ENCODE peak calls at places on chromosomes 16 and 17, in four cellular contexts. One of them, this sample, is unnamed.

GRCh38 chr16:6076631-6077030 is 979.0 kb upstream of the EEF2KMT start:
- DNase-seq in astrocyte of the spinal cord: no peak
- DNase-seq in ovary: no peak
- DNase-seq in esophagus squamous epithelium: no peak
- DNase-seq in this sample: no peak

GRCh38 chr17:82371333-82372062 is at the start of gene UTS2R:
- DNase-seq in astrocyte of the spinal cord: no peak
- DNase-seq in ovary: no peak
- DNase-seq in esophagus squamous epithelium: no peak
- DNase-seq in this sample: no peak

GRCh38 chr16:1002399-1003161 is 21.0 kb downstream of the SOX8 start:
- DNase-seq in astrocyte of the spinal cord: peak
- DNase-seq in ovary: no peak
- DNase-seq in esophagus squamous epithelium: no peak
- DNase-seq in this sample: peak

GRCh38 chr17:29594441-29595090 is 1.6 kb downstream of the ANKRD13B start:
- DNase-seq in astrocyte of the spinal cord: no peak
- DNase-seq in ovary: peak
- DNase-seq in esophagus squamous epithelium: no peak
- DNase-seq in this sample: no peak

GRCh38 chr17:80790021-80790765 is 201.4 kb upstream of the CHMP6 start:
- DNase-seq in astrocyte of the spinal cord: no peak
- DNase-seq in ovary: no peak
- DNase-seq in esophagus squamous epithelium: no peak
- DNase-seq in this sample: peak

GRCh38 chr17:49434821-49435581 is 20.3 kb upstream of the PHB1 start:
- DNase-seq in astrocyte of the spinal cord: peak
- DNase-seq in ovary: no peak
- DNase-seq in esophagus squamous epithelium: no peak
- DNase-seq in this sample: peak

GRCh38 chr17:16516594-16517018 is 24.6 kb upstream of the LRRC75A start:
- DNase-seq in astrocyte of the spinal cord: peak
- DNase-seq in ovary: peak
- DNase-seq in esophagus squamous epithelium: no peak
- DNase-seq in this sample: peak

GRCh38 chr17:64133546-64134215 is 3.7 kb upstream of the ERN1 start:
- DNase-seq in astrocyte of the spinal cord: peak
- DNase-seq in ovary: no peak
- DNase-seq in esophagus squamous epithelium: no peak
- DNase-seq in this sample: peak

GRCh38 chr17:78140169-78141051 is 5.8 kb upstream of the C17orf99 start:
- DNase-seq in astrocyte of the spinal cord: peak
- DNase-seq in ovary: peak
- DNase-seq in esophagus squamous epithelium: peak
- DNase-seq in this sample: peak

GRCh38 chr17:28828294-28829040 is 14.1 kb downstream of the FAM222B start:
- DNase-seq in astrocyte of the spinal cord: peak
- DNase-seq in ovary: no peak
- DNase-seq in esophagus squamous epithelium: no peak
- DNase-seq in this sample: no peak

GRCh38 chr16:23058576-23058975 is 90.7 kb downstream of the USP31 start:
- DNase-seq in astrocyte of the spinal cord: no peak
- DNase-seq in ovary: no peak
- DNase-seq in esophagus squamous epithelium: no peak
- DNase-seq in this sample: no peak

GRCh38 chr16:3131755-3132377 is 3.0 kb upstream of the ZNF213 start:
- DNase-seq in astrocyte of the spinal cord: peak
- DNase-seq in ovary: no peak
- DNase-seq in esophagus squamous epithelium: no peak
- DNase-seq in this sample: peak

GRCh38 chr17:81863833-81864768 is 3.8 kb upstream of the P4HB start:
- DNase-seq in astrocyte of the spinal cord: no peak
- DNase-seq in ovary: no peak
- DNase-seq in esophagus squamous epithelium: no peak
- DNase-seq in this sample: no peak

GRCh38 chr17:57927048-57927723 is 28.0 kb downstream of the CUEDC1 start:
- DNase-seq in astrocyte of the spinal cord: peak
- DNase-seq in ovary: no peak
- DNase-seq in esophagus squamous epithelium: no peak
- DNase-seq in this sample: peak

GRCh38 chr16:66898207-66898606 is 17.9 kb downstream of the PDP2 start:
- DNase-seq in astrocyte of the spinal cord: peak
- DNase-seq in ovary: peak
- DNase-seq in esophagus squamous epithelium: no peak
- DNase-seq in this sample: peak

GRCh38 chr16:88599092-88599733 is 29.0 kb downstream of the ZC3H18 start:
- DNase-seq in astrocyte of the spinal cord: peak
- DNase-seq in ovary: no peak
- DNase-seq in esophagus squamous epithelium: peak
- DNase-seq in this sample: no peak

GRCh38 chr16:16861546-16861945 is 482.6 kb downstream of the NPIPA7 start:
- DNase-seq in astrocyte of the spinal cord: peak
- DNase-seq in ovary: peak
- DNase-seq in esophagus squamous epithelium: no peak
- DNase-seq in this sample: peak

GRCh38 chr16:66489385-66489784 is 60.5 kb downstream of the TK2 start:
- DNase-seq in astrocyte of the spinal cord: no peak
- DNase-seq in ovary: no peak
- DNase-seq in esophagus squamous epithelium: no peak
- DNase-seq in this sample: peak

GRCh38 chr17:63369233-63369632 is 76.9 kb downstream of the CYB561 start:
- DNase-seq in astrocyte of the spinal cord: no peak
- DNase-seq in ovary: no peak
- DNase-seq in esophagus squamous epithelium: no peak
- DNase-seq in this sample: no peak

GRCh38 chr16:14306485-14307058 is 235.5 kb downstream of the MRTFB start:
- DNase-seq in astrocyte of the spinal cord: no peak
- DNase-seq in ovary: no peak
- DNase-seq in esophagus squamous epithelium: no peak
- DNase-seq in this sample: no peak

GRCh38 chr17:2954898-2955445 is 108.4 kb downstream of the OR1D5 start:
- DNase-seq in astrocyte of the spinal cord: peak
- DNase-seq in ovary: no peak
- DNase-seq in esophagus squamous epithelium: no peak
- DNase-seq in this sample: peak

GRCh38 chr17:21213491-21214014 is 408 bp downstream of the TMEM11 start:
- DNase-seq in astrocyte of the spinal cord: no peak
- DNase-seq in ovary: no peak
- DNase-seq in esophagus squamous epithelium: no peak
- DNase-seq in this sample: no peak

GRCh38 chr17:18187816-18188761 is 4.5 kb downstream of the ALKBH5 start:
- DNase-seq in astrocyte of the spinal cord: peak
- DNase-seq in ovary: no peak
- DNase-seq in esophagus squamous epithelium: no peak
- DNase-seq in this sample: peak

GRCh38 chr16:81214745-81215166 is 23.7 kb upstream of the BCO1 start:
- DNase-seq in astrocyte of the spinal cord: no peak
- DNase-seq in ovary: no peak
- DNase-seq in esophagus squamous epithelium: no peak
- DNase-seq in this sample: no peak

GRCh38 chr17:61294777-61295176 is 104.9 kb upstream of the TBX2 start:
- DNase-seq in astrocyte of the spinal cord: peak
- DNase-seq in ovary: no peak
- DNase-seq in esophagus squamous epithelium: no peak
- DNase-seq in this sample: peak

GRCh38 chr16:19344224-19344801 is 58.8 kb downstream of the CLEC19A start:
- DNase-seq in astrocyte of the spinal cord: no peak
- DNase-seq in ovary: no peak
- DNase-seq in esophagus squamous epithelium: no peak
- DNase-seq in this sample: no peak

GRCh38 chr16:82331397-82331796 is 161.4 kb upstream of the MPHOSPH6 start:
- DNase-seq in astrocyte of the spinal cord: no peak
- DNase-seq in ovary: no peak
- DNase-seq in esophagus squamous epithelium: no peak
- DNase-seq in this sample: no peak
- H3K4me3 ChIP-seq in astrocyte of the spinal cord: no peak
- H3K4me3 ChIP-seq in ovary: no peak
- H3K4me3 ChIP-seq in esophagus squamous epithelium: no peak
- H3K4me3 ChIP-seq in this sample: no peak

GRCh38 chr16:84725481-84726078 is 25.8 kb downstream of the USP10 start:
- DNase-seq in astrocyte of the spinal cord: no peak
- DNase-seq in ovary: no peak
- DNase-seq in esophagus squamous epithelium: no peak
- DNase-seq in this sample: no peak
- H3K4me3 ChIP-seq in astrocyte of the spinal cord: no peak
- H3K4me3 ChIP-seq in ovary: no peak
- H3K4me3 ChIP-seq in esophagus squamous epithelium: no peak
- H3K4me3 ChIP-seq in this sample: no peak

DNA sequence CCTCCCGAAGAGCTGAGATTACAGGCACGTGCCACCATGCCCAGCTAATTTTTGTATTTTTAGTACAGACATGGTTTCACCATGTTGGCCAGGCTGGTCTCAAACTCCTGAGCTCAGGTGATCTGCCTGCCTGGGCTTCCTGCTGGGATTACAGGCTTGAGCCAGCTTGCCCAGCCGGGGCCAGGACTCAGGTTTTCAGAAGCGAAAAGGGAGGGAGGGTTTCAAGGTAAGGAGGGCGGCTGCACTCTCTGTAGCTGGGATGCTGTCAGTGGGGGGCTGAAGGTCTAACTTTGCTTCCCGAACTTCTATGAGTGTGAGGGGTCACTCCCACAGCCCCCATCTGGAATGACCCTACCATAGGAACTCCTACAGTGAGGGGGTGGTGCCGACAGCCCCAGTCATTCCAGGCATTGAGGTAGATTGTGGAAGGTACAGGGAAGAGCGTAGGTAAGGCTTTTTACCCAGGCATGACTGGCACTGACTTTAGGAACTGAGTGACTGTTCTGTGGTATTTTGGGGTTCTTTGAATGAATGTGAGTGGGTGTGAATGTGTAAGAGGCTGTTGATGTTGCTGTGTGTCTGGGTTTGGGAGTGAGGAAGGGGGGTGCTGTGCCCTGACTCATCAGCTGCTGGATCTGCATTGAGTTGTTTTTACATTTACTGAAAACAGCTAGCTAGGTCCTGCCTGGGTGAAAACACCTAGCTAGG is 3.8 kb upstream of the C1QL1 start:
- DNase-seq in astrocyte of the spinal cord: peak
- DNase-seq in ovary: no peak
- DNase-seq in esophagus squamous epithelium: no peak
- DNase-seq in this sample: peak
- H3K4me3 ChIP-seq in astrocyte of the spinal cord: no peak
- H3K4me3 ChIP-seq in ovary: no peak
- H3K4me3 ChIP-seq in esophagus squamous epithelium: no peak
- H3K4me3 ChIP-seq in this sample: no peak

GRCh38 chr17:1454541-1454940 is 1.5 kb downstream of the CRK start:
- DNase-seq in astrocyte of the spinal cord: no peak
- DNase-seq in ovary: no peak
- DNase-seq in esophagus squamous epithelium: no peak
- DNase-seq in this sample: no peak
- H3K4me3 ChIP-seq in astrocyte of the spinal cord: peak
- H3K4me3 ChIP-seq in ovary: peak
- H3K4me3 ChIP-seq in esophagus squamous epithelium: peak
- H3K4me3 ChIP-seq in this sample: peak

GRCh38 chr17:70050192-70050591 is 24.8 kb upstream of the KCNJ16 start:
- DNase-seq in astrocyte of the spinal cord: no peak
- DNase-seq in ovary: no peak
- DNase-seq in esophagus squamous epithelium: no peak
- DNase-seq in this sample: peak

GRCh38 chr17:70048020-70048419 is 27.0 kb upstream of the KCNJ16 start:
- DNase-seq in astrocyte of the spinal cord: no peak
- DNase-seq in ovary: no peak
- DNase-seq in esophagus squamous epithelium: no peak
- DNase-seq in this sample: no peak

GRCh38 chr17:70054961-70055360 is 20.1 kb upstream of the KCNJ16 start:
- DNase-seq in astrocyte of the spinal cord: no peak
- DNase-seq in ovary: no peak
- DNase-seq in esophagus squamous epithelium: no peak
- DNase-seq in this sample: no peak

GRCh38 chr17:70050931-70051330 is 24.1 kb upstream of the KCNJ16 start:
- DNase-seq in astrocyte of the spinal cord: no peak
- DNase-seq in ovary: no peak
- DNase-seq in esophagus squamous epithelium: no peak
- DNase-seq in this sample: peak

GRCh38 chr17:70053241-70054234 is 21.5 kb upstream of the KCNJ16 start:
- DNase-seq in astrocyte of the spinal cord: no peak
- DNase-seq in ovary: peak
- DNase-seq in esophagus squamous epithelium: no peak
- DNase-seq in this sample: no peak
- H3K4me3 ChIP-seq in astrocyte of the spinal cord: no peak
- H3K4me3 ChIP-seq in ovary: peak
- H3K4me3 ChIP-seq in esophagus squamous epithelium: peak
- H3K4me3 ChIP-seq in this sample: peak

This sample was measured in fibroblast of lung.